ENCODE peak calls at places on chromosomes 11 and 22, in seven cellular contexts. W is left cardiac atrium, R is DMS153, G is astrocyte of the cerebellum, K is HEK293T, Y is dermis blood vessel endothelial cell, J is breast epithelium. V is an unnamed sample.

GRCh38 chr11:17387811-17388210 is 648 bp downstream of the KCNJ11 start:
- DNase-seq in W (no peak), R (no peak), G (no peak), K (no peak), Y (no peak), J (no peak), V (no peak)

GRCh38 chr11:20913113-20913512 is 243.7 kb downstream of the NELL1 start:
- DNase-seq in W (no peak), R (no peak), G (no peak), K (no peak), Y (no peak), J (no peak), V (no peak)

GRCh38 chr11:72295471-72295870 is 51.5 kb upstream of the PHOX2A start:
- DNase-seq in W (no peak), R (no peak), G (no peak), K (no peak), Y (no peak), J (no peak), V (no peak)

GRCh38 chr11:56817661-56818060 is 69.2 kb upstream of the OR9G4 start:
- DNase-seq in W (no peak), R (no peak), G (no peak), K (no peak), Y (no peak), J (no peak), V (no peak)

GRCh38 chr11:85710912-85711311 is 24.9 kb upstream of the CCDC89 start:
- DNase-seq in W (no peak), R (no peak), G (no peak), K (no peak), Y (no peak), J (no peak), V (no peak)

GRCh38 chr11:75497788-75498404 is 27.8 kb downstream of the GDPD5 start:
- DNase-seq in W (no peak), R (no peak), G (no peak), K (no peak), Y (no peak), J (no peak), V (no peak)

GRCh38 chr11:4641501-4641900 is 2.3 kb upstream of the OR51E1 start:
- DNase-seq in W (no peak), R (no peak), G (no peak), K (no peak), Y (no peak), J (no peak), V (no peak)

GRCh38 chr22:41902016-41902415 is 12.9 kb downstream of the SHISA8 start:
- DNase-seq in W (no peak), R (no peak), G (no peak), K (no peak), Y (no peak), J (no peak), V (no peak)

GRCh38 chr11:74487875-74488274 is 5.6 kb downstream of the LIPT2 start:
- DNase-seq in W (no peak), R (no peak), G (no peak), K (no peak), Y (peak), J (no peak), V (peak)

GRCh38 chr11:47412152-47412746 is 3.9 kb downstream of the SLC39A13 start:
- DNase-seq in W (no peak), R (no peak), G (no peak), K (peak), Y (peak), J (no peak), V (peak)

GRCh38 chr22:22023581-22024137 is 41.1 kb upstream of the TOP3B start:
- DNase-seq in W (no peak), R (no peak), G (no peak), K (no peak), Y (no peak), J (no peak), V (peak)

GRCh38 chr11:60844045-60844869 is 2.3 kb downstream of the CCDC86 start:
- DNase-seq in W (no peak), R (no peak), G (no peak), K (no peak), Y (peak), J (no peak), V (no peak)

GRCh38 chr22:19122752-19123492 is 710 bp upstream of the DGCR2 start:
- DNase-seq in W (no peak), R (no peak), G (no peak), K (peak), Y (peak), J (no peak), V (peak)

GRCh38 chr11:128469220-128469619 is 118.1 kb downstream of the ETS1 start:
- DNase-seq in W (no peak), R (no peak), G (no peak), K (no peak), Y (no peak), J (no peak), V (no peak)

GRCh38 chr22:23753371-23753770 is 854 bp downstream of the VPREB3 start:
- DNase-seq in W (no peak), R (no peak), G (no peak), K (no peak), Y (no peak), J (no peak), V (no peak)

V was measured in lung microvascular endothelial cell.